ENCODE peak calls at places on chromosomes 16 and 17, in five cellular contexts. R is cardiac fibroblast, H is cardiac muscle cell, F is IMR-90, Y is psoas muscle. Q is an unnamed sample.

GRCh38 chr17:45011767-45012166 is 39.7 kb downstream of the DCAKD start:
- DNase-seq in H (no peak), R (no peak), F (no peak), Y (no peak), Q (no peak)

GRCh38 chr17:301681-302299 is 50.8 kb downstream of the RPH3AL start:
- DNase-seq in Y (peak), R (peak), F (no peak), H (peak), Q (no peak)

GRCh38 chr16:56356276-56357241 is 68.8 kb downstream of the AMFR start:
- DNase-seq in H (peak), R (peak), Y (peak), F (peak), Q (peak)

GRCh38 chr16:67703626-67704025 is 15.5 kb downstream of the GFOD2 start:
- DNase-seq in R (no peak), H (no peak), Y (no peak), F (no peak), Q (no peak)

GRCh38 chr17:73210002-73210678 is 17.3 kb downstream of the COG1 start:
- DNase-seq in F (no peak), H (no peak), R (no peak), Y (no peak), Q (no peak)

GRCh38 chr16:1119766-1120611 is 23.9 kb upstream of the C1QTNF8 start:
- DNase-seq in Y (no peak), H (no peak), F (no peak), R (no peak), Q (no peak)

GRCh38 chr16:28839899-28840298 is 6.2 kb downstream of the TUFM start:
- DNase-seq in F (no peak), Y (no peak), R (no peak), H (no peak), Q (no peak)

GRCh38 chr16:48535831-48536599 is 74.0 kb downstream of the N4BP1 start:
- DNase-seq in Y (peak), H (peak), R (peak), F (peak), Q (peak)

GRCh38 chr17:73155410-73156165 is 9.2 kb upstream of the SSTR2 start:
- DNase-seq in Y (no peak), R (no peak), F (no peak), H (no peak), Q (no peak)

GRCh38 chr17:1042486-1042885 is 45.6 kb downstream of the TIMM22 start:
- DNase-seq in H (no peak), F (no peak), R (no peak), Y (peak), Q (no peak)

GRCh38 chr16:12362482-12363458 is 386.2 kb downstream of the SNX29 start:
- DNase-seq in H (peak), R (peak), F (peak), Y (peak), Q (no peak)

GRCh38 chr17:55246583-55246982 is 18.2 kb upstream of the HLF start:
- DNase-seq in R (no peak), Y (no peak), H (no peak), F (no peak), Q (no peak)

GRCh38 chr17:40459646-40460584 is 16.7 kb downstream of the IGFBP4 start:
- DNase-seq in H (no peak), R (no peak), Y (no peak), F (no peak), Q (no peak)

GRCh38 chr16:56606688-56607618 is 1.4 kb upstream of the MT2A start:
- DNase-seq in H (peak), R (peak), F (peak), Y (peak), Q (peak)

GRCh38 chr16:78436846-78437245 is 337.4 kb downstream of the WWOX start:
- DNase-seq in R (no peak), F (no peak), Y (no peak), H (no peak), Q (no peak)

GRCh38 chr16:69851491-69852240 is 89.5 kb downstream of the WWP2 start:
- DNase-seq in H (peak), R (peak), F (peak), Y (no peak), Q (no peak)

GRCh38 chr17:39756376-39757079 is 18.8 kb downstream of the GRB7 start:
- DNase-seq in R (no peak), Y (no peak), F (no peak), H (no peak), Q (no peak)

GRCh38 chr16:68244903-68245853 is at the start of gene PLA2G15:
- DNase-seq in R (peak), H (peak), F (peak), Y (peak), Q (peak)

GRCh38 chr16:74720579-74720978 is 19.9 kb upstream of the MLKL start:
- DNase-seq in R (no peak), Y (no peak), F (no peak), H (no peak), Q (no peak)

DNA sequence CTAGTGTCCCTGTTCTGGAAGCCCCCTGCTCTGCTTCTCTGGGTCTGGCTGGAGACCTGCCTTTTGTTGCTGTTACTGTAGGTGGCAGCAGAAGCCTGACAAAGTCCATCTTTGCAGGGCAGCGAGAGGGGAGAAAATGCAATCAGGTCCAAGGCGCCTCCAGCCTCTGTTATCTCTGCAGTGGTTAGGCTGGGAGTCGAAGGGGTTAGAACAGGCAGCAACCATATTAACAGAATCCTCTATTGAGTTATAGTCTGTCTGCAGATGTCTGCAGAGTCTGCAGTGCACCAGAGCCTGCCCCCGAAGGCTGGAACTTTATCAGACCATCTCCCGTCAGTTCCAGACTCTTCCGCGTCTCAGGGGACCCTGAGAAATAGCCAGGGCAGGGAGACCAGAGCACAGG is 404.9 kb upstream of the EEF2KMT start:
- DNase-seq in F (no peak), H (no peak), R (no peak), Y (no peak), Q (no peak)
- TF ChIP-seq CTCF in F (no peak), H (no peak), R (no peak), Y (no peak), Q (no peak)

GRCh38 chr17:11874756-11875155 is 122.5 kb downstream of the ZNF18 start:
- DNase-seq in H (no peak), F (no peak), R (no peak), Y (no peak), Q (no peak)
- TF ChIP-seq CTCF in H (no peak), F (no peak), R (no peak), Y (no peak), Q (no peak)

DNA sequence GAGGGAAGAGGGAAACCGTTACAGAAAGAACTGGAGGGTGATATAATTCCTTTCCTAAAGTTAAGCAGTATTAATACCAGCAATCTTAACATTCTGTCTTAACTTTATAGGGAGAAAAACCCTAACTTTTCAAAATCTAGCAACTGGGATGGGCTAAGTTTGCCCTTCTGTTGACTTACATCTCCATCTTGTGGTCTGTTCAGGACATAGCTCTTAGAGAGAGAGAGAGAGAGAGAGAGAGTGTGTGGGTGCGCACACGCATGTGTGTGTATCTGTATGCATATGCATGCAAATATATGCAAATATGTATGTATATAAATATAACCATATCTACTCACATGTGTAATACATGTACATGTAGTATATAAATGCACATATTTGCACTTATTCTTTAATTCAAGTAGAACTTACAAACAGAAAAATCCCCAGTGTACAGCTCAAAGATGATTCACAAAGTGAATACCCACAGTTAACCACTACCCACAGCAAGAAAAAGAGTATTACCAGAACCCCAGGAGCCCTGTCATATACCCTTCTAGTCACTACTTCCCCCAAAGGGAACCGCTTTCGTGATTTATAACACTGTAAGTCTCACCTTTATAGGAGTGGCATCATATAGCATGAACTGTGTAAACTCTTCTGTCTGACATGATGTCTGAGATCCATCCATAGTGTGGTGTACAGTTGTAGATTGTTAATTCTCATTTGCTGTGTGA is 46.4 kb downstream of the STX8 start:
- DNase-seq in H (peak), F (peak), R (peak), Y (no peak), Q (peak)
- TF ChIP-seq CTCF in H (peak), F (peak), R (peak), Y (peak), Q (peak)

DNA sequence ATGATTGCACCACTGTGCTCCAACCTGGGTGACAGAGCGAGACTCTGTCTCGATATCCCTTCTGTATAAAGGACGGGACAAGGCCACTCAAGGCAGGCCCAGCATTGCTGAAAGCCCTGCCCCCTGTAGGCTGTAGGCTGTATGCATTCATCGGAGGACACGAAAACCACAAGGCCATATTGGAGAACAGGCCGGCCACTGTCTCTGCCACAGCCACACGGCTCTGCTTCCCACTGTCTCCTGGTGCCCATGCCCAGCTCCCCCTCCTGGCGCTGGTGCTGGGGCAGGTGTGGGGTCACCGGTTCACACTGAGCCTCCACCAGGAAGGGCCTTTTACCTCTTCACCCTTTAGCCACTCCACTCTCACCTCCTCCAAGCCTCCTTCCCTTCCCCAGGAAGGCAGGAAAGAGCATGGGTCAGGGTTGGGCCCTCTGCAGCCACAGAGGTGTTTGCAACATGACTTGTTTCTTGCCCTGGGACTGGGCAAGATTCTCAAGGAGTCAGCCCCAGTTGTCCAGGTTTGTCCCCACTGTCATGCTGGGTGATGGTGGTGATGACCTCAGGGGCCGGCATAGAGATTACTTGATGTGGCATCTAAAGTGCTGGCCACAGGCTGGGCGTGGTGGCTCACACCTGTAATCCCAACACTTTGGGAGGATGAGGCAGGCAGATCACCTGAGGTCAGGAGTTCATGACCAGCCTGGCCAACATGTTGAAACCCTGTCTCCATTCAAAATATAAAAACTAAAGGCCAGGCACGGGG is 5.3 kb upstream of the NTN3 start:
- DNase-seq in R (peak), H (no peak), Y (no peak), F (no peak), Q (no peak)
- TF ChIP-seq CTCF in R (peak), H (peak), Y (no peak), F (peak), Q (peak)

GRCh38 chr17:81713556-81714411 is 1.7 kb downstream of the SLC25A10 start:
- DNase-seq in H (no peak), F (no peak), R (no peak), Y (no peak), Q (no peak)

GRCh38 chr17:81710514-81711308 is 1.4 kb upstream of the SLC25A10 start:
- DNase-seq in F (no peak), Y (no peak), R (peak), H (peak), Q (no peak)

GRCh38 chr17:81713004-81713555 is 996 bp downstream of the SLC25A10 start:
- DNase-seq in Y (no peak), R (no peak), F (no peak), H (peak), Q (no peak)

GRCh38 chr17:81711814-81712467 is at the start of gene SLC25A10:
- DNase-seq in Y (peak), F (peak), R (peak), H (peak), Q (peak)

GRCh38 chr17:81712468-81713003 is 452 bp downstream of the SLC25A10 start:
- DNase-seq in Y (no peak), F (no peak), R (peak), H (peak), Q (no peak)
- TF ChIP-seq CTCF in Y (no peak), F (peak), R (no peak), H (no peak), Q (peak)

GRCh38 chr17:17972126-17972951 is at the start of the genes DRC3 and TOM1L2:
- DNase-seq in R (peak), F (peak), Y (peak), H (peak), Q (peak)
- TF ChIP-seq CTCF in R (no peak), F (no peak), Y (no peak), H (no peak), Q (no peak)

DNA sequence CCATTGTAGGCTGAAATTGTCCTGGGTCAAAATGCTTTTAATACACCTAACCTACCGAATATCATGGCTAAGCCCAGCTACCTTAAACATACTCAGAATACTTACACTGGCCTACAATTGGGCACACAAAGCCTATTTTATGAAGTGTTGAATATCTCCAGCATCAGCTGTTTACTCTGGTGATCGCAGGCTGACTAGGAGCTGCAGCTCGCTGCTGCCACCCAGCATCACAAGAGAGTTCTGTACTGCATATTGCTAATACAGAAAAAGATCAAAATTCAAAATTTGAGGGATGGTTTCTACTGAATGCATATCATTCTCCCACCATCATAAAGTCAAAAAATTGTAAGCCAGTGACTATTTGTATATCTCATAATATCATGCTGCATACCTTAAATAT is 55.3 kb downstream of the ULK2 start:
- DNase-seq in Y (no peak), R (peak), H (peak), F (peak), Q (no peak)
- TF ChIP-seq CTCF in Y (no peak), R (peak), H (peak), F (peak), Q (peak)

GRCh38 chr17:80363518-80364090 is 51.4 kb upstream of the ENDOV start:
- DNase-seq in Y (peak), H (no peak), R (no peak), F (no peak), Q (no peak)

GRCh38 chr17:80363120-80363515 is 51.8 kb upstream of the ENDOV start:
- DNase-seq in F (no peak), Y (peak), R (no peak), H (peak), Q (no peak)

GRCh38 chr17:80360396-80360795 is 54.6 kb upstream of the ENDOV start:
- DNase-seq in F (no peak), H (no peak), Y (no peak), R (no peak), Q (no peak)

GRCh38 chr17:80362428-80363119 is 52.4 kb upstream of the ENDOV start:
- DNase-seq in H (peak), F (peak), R (peak), Y (peak), Q (no peak)

GRCh38 chr17:80361495-80362220 is 53.3 kb upstream of the ENDOV start:
- DNase-seq in H (peak), Y (peak), F (no peak), R (peak), Q (no peak)
- TF ChIP-seq CTCF in H (peak), Y (peak), F (peak), R (peak), Q (peak)